ENCODE peak calls at places on chromosomes 1 and 21, in seven cellular contexts. V is cardiac fibroblast, T is body of pancreas, O is neural progenitor cell, C is BE2C, L is stomach, A is tibial artery. S is an unnamed sample.

GRCh38 chr1:72649211-72649888 is 367.0 kb upstream of the NEGR1 start:
- DNase-seq in V (no peak), T (no peak), O (no peak), C (no peak), L (no peak), A (no peak), S (no peak)

GRCh38 chr1:201091256-201091655 is 21.0 kb downstream of the CACNA1S start:
- DNase-seq in V (no peak), T (no peak), O (no peak), C (no peak), L (no peak), A (no peak), S (no peak)

GRCh38 chr1:106952766-106953165 is 103.7 kb upstream of the PRMT6 start:
- DNase-seq in V (no peak), T (no peak), O (no peak), C (no peak), L (no peak), A (no peak), S (no peak)

GRCh38 chr1:236565530-236565929 is 38.8 kb downstream of the HEATR1 start:
- DNase-seq in V (no peak), T (no peak), O (no peak), C (no peak), L (no peak), A (no peak), S (no peak)

GRCh38 chr1:15836772-15837669 is 10.5 kb upstream of the SPEN start:
- DNase-seq in V (no peak), T (peak), O (peak), C (no peak), L (peak), A (no peak), S (no peak)

GRCh38 chr21:29155118-29155932 is 24.9 kb downstream of the MAP3K7CL start:
- DNase-seq in V (peak), T (peak), O (peak), C (no peak), L (no peak), A (peak), S (no peak)

GRCh38 chr1:47313915-47314664 is at the start of gene STIL:
- DNase-seq in V (peak), T (peak), O (peak), C (peak), L (peak), A (peak), S (peak)

GRCh38 chr21:42309753-42310213 is 5.4 kb downstream of the TFF3 start:
- DNase-seq in V (peak), T (peak), O (peak), C (peak), L (peak), A (no peak), S (peak)

GRCh38 chr21:31098576-31099005 is 60.3 kb upstream of the KRTAP19-8 start:
- DNase-seq in V (peak), T (peak), O (peak), C (peak), L (peak), A (peak), S (peak)

GRCh38 chr21:40053007-40053406 is 185.8 kb downstream of the PCP4 start:
- DNase-seq in V (no peak), T (no peak), O (no peak), C (no peak), L (no peak), A (peak), S (no peak)

GRCh38 chr1:22855668-22856606 is 116.7 kb downstream of the LACTBL1 start:
- DNase-seq in V (no peak), T (no peak), O (no peak), C (no peak), L (no peak), A (no peak), S (no peak)

GRCh38 chr1:56578963-56579875 is at the start of gene PLPP3:
- DNase-seq in V (peak), T (peak), O (peak), C (peak), L (peak), A (peak), S (peak)

GRCh38 chr1:160058087-160058486 is 11.9 kb downstream of the KCNJ10 start:
- DNase-seq in V (peak), T (no peak), O (no peak), C (no peak), L (no peak), A (no peak), S (no peak)
- TF ChIP-seq CTCF in V (peak), T (peak), O (peak), C (peak), L (no peak), A (peak), S (no peak)

GRCh38 chr1:18581420-18581880 is 49.2 kb upstream of the PAX7 start:
- DNase-seq in V (no peak), T (peak), O (peak), C (peak), L (peak), A (no peak), S (no peak)
- TF ChIP-seq CTCF in V (peak), T (peak), O (peak), C (peak), L (peak), A (peak), S (peak)

GRCh38 chr1:240508950-240509349 is 103.0 kb downstream of the GREM2 start:
- DNase-seq in V (no peak), T (no peak), O (no peak), C (peak), L (no peak), A (no peak), S (no peak)
- TF ChIP-seq CTCF in V (no peak), T (no peak), O (no peak), C (no peak), L (no peak), A (no peak), S (no peak)

GRCh38 chr1:54088385-54088784 is 35.0 kb downstream of the TCEANC2 start:
- DNase-seq in V (no peak), T (no peak), O (no peak), C (no peak), L (no peak), A (no peak), S (no peak)

GRCh38 chr1:54084794-54085193 is 31.4 kb downstream of the TCEANC2 start:
- DNase-seq in V (no peak), T (no peak), O (no peak), C (no peak), L (no peak), A (no peak), S (no peak)

GRCh38 chr1:54081306-54082270 is 28.2 kb downstream of the TCEANC2 start:
- DNase-seq in V (peak), T (peak), O (peak), C (peak), L (peak), A (peak), S (no peak)

GRCh38 chr1:54086754-54087153 is 33.3 kb downstream of the TCEANC2 start:
- DNase-seq in V (no peak), T (no peak), O (no peak), C (no peak), L (no peak), A (no peak), S (no peak)
- TF ChIP-seq CTCF in V (no peak), T (no peak), O (no peak), C (no peak), L (no peak), A (no peak), S (no peak)

GRCh38 chr1:11594222-11594621 is 60.0 kb downstream of the FBXO2 start:
- DNase-seq in V (peak), T (no peak), O (peak), C (no peak), L (no peak), A (no peak), S (no peak)
- TF ChIP-seq CTCF in V (no peak), T (no peak), O (peak), C (peak), L (no peak), A (peak), S (no peak)

GRCh38 chr1:182447660-182448059 is 2.3 kb upstream of the RGSL1 start:
- DNase-seq in V (no peak), T (no peak), O (no peak), C (no peak), L (no peak), A (no peak), S (no peak)

GRCh38 chr1:182446033-182446669 is 3.8 kb upstream of the RGSL1 start:
- DNase-seq in V (peak), T (peak), O (peak), C (peak), L (no peak), A (no peak), S (no peak)

GRCh38 chr1:182442333-182442732 is 7.6 kb upstream of the RGSL1 start:
- DNase-seq in V (no peak), T (no peak), O (no peak), C (no peak), L (no peak), A (no peak), S (no peak)

GRCh38 chr1:182441719-182442118 is 8.2 kb upstream of the RGSL1 start:
- DNase-seq in V (no peak), T (no peak), O (no peak), C (no peak), L (no peak), A (no peak), S (no peak)

GRCh38 chr1:182444497-182444896 is 5.4 kb upstream of the RGSL1 start:
- DNase-seq in V (no peak), T (peak), O (no peak), C (no peak), L (no peak), A (no peak), S (no peak)
- TF ChIP-seq CTCF in V (peak), T (no peak), O (no peak), C (peak), L (no peak), A (no peak), S (no peak)

DNA sequence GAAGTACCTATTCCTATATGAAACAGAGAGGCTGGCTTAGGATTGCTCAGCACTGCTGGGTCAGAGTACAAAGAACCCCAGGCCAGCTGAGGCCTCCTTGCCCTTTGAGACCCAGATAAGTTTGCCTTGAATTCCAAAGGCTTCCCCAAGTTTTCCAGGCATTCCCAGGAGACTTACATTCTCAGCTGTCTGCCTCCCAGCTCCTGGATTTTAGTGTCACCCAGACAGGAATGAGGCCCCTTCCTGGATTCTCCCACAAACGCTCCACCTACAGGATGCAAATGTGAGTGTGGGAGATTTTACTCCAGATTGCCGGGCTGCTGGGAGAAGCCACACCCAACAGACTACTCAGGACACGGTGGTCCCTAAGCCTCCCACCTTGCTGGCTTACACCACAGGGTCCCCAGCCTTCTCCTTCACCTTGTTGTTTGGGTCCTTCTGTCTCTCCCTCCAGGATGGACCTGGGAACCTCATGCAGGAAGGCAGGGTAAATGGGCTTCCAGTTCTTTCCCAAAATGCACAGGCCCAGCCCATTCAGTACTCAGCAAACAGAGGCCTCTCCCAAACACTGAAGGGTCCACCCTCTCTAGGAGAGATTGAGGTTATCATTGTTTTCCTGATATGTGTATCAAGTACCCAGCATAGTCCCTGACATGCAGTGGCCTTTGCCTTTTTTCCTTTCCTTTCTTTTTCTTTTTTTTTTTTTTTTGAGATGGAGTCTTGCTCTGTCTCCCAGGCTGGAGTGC is 10.6 kb downstream of the RHBG start:
- DNase-seq in V (peak), T (no peak), O (peak), C (no peak), L (no peak), A (no peak), S (no peak)
- TF ChIP-seq CTCF in V (no peak), T (no peak), O (peak), C (no peak), L (no peak), A (no peak), S (no peak)

DNA sequence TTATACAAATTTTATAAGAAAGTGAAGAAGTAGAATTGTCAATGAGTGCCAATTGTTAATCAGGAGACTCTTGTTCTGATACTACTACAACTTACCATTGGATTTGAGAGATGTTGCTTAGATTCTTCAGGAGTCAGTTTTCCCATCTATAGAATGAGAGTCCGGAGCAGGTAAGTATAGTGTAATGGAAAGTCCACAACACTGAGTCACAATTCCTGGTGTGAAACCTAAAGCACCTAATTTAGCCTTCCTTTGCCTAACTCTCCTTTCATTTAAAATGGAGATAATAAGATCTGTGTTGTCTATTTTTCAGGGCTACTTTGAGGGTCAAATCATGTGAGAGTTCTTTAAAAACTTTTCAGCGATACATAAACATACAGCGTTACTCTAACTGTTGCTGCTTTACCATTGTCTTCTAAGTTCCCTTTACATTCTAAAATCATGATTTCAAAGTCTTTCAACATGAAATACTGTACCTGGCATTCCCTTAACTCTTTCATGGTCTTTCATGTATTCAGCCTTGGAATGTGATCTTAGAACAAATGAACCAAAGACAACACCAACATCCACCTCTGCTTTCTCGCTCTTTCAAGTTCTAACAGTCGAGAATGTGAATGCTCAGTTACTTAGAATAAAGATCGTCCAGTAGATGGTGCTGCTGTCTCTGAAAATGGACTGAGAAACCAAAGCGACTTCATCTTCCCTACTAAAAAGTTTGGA is 90.9 kb downstream of the SLC30A10 start:
- DNase-seq in V (peak), T (no peak), O (peak), C (peak), L (no peak), A (no peak), S (no peak)
- TF ChIP-seq CTCF in V (peak), T (peak), O (peak), C (peak), L (no peak), A (no peak), S (peak)

GRCh38 chr1:46301406-46302090 is 1.9 kb downstream of the LRRC41 start:
- DNase-seq in V (peak), T (no peak), O (peak), C (peak), L (peak), A (peak), S (no peak)

GRCh38 chr1:46300673-46301405 is 2.6 kb downstream of the LRRC41 start:
- DNase-seq in V (peak), T (peak), O (no peak), C (no peak), L (no peak), A (no peak), S (no peak)

GRCh38 chr1:46303872-46304326 is 401 bp downstream of the UQCRH start:
- DNase-seq in V (no peak), T (no peak), O (no peak), C (no peak), L (no peak), A (no peak), S (no peak)

GRCh38 chr1:46303038-46303871 is at the start of the genes LRRC41 and UQCRH:
- DNase-seq in V (peak), T (peak), O (peak), C (peak), L (peak), A (peak), S (peak)

DNA sequence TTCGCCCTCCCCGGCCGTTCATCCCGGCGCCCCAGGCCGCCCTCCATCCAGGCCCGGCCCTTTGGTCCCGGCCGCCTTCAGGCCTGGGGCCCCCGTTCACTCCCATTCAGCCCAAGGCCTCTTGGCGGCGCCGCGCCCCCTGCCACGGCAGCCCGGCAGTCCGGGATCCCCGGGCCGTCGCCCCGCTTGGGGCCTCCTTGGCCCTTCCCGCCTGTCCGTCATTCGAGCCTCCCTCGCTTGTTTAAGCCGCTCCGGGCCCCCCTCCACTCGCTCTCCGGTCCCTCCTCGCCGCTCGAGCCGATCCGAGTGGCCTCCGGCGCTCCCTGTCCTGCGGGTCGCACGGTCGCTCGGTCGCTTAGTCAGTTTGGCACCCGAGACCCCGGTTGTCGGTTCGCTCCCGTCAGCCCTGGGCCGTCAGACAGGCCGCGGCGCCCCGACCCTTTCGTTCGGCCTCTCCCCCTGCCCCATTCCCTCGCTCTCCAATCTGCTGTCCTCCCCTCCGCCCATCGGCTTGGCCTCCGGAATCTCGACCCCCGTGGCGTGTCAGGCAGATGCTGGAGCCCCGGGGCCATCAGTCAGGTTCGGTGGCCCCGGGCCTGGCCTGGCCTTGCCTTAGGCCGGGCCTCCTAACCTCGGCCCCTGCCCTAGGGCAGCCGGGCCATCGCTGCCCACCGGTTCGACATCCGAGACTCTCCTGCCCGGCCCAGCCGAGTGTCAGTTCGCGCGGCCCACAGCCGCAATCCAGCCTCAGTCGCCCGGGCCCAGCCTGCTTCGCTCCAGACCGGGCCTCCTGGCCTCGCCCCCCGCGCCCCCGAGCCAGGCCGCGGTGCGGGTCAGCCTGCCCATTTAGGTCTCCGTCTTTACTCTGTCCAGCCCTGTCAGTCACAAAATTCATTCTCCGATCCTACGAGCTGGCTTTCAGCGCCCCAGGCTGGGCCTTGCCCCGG is 1.1 kb downstream of the LRRC41 start:
- DNase-seq in V (peak), T (peak), O (peak), C (peak), L (peak), A (peak), S (peak)
- TF ChIP-seq CTCF in V (no peak), T (peak), O (peak), C (peak), L (no peak), A (no peak), S (no peak)

GRCh38 chr1:206606867-206607266 is 5.4 kb downstream of the EIF2D start:
- DNase-seq in V (peak), T (no peak), O (peak), C (peak), L (no peak), A (no peak), S (no peak)

GRCh38 chr1:206604861-206605260 is 7.4 kb downstream of the EIF2D start:
- DNase-seq in V (no peak), T (no peak), O (no peak), C (no peak), L (no peak), A (no peak), S (no peak)

GRCh38 chr1:206612129-206612876 is at the start of gene EIF2D:
- DNase-seq in V (peak), T (peak), O (peak), C (peak), L (peak), A (peak), S (peak)

GRCh38 chr1:206609229-206609991 is 2.9 kb downstream of the EIF2D start:
- DNase-seq in V (peak), T (no peak), O (no peak), C (no peak), L (no peak), A (no peak), S (no peak)

DNA sequence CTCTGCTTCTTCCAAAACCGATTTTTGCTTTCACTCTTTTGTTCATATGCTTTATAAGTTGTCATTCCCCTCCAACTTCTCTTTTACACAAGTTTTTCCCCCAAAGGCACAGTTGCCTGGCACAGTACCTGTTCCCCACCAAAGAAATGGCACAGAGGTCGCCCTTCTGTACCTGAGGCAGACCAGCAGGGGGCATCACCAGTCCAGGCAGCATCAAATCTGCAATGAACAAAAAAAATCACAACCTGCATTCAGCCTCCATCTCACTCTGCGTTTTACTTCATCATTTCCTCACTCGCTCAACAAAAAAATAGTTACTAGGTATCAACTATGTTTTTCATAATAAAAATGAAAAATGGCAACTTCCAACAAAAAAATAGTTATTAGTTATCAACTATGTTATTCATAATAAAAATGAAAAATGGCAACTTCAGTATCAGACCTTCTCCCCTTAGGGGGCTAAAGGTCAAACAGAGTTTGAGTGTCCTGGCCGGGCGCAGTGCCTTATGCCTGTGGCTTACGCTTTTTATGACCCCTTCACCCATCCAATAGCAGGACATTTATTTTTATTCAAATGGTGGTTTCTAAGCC is 4.1 kb downstream of the EIF2D start:
- DNase-seq in V (peak), T (peak), O (peak), C (peak), L (peak), A (no peak), S (no peak)
- TF ChIP-seq CTCF in V (peak), T (peak), O (peak), C (peak), L (peak), A (peak), S (peak)